ENCODE peak calls at places on chromosomes 2 and 18, in seven cellular contexts. K is GM20000, X is endothelial cell, Q is GM12891, J is aorta, L is NCI-H2081, O is AG08396. G is an unnamed sample.
A peak's percentile ranks its signal among the peaks of the same experiment; 100 is the strongest.

GRCh38 chr2:172613610-172614231 is 57.8 kb downstream of the PDK1 start:
- DNase-seq in K (no peak), X (no peak), Q (no peak), J (no peak), L (no peak), O (no peak), G (peak; percentile 4)

GRCh38 chr2:238016526-238016925 is 44.3 kb upstream of the SCLY start:
- DNase-seq in K (no peak), X (no peak), Q (no peak), J (no peak), L (no peak), O (no peak), G (no peak)

GRCh38 chr2:159807183-159808037 is 9.4 kb upstream of the CD302 start:
- DNase-seq in K (peak; percentile 26), X (peak; percentile 51), Q (no peak), J (no peak), L (peak; percentile 66), O (peak; percentile 62), G (peak; percentile 26)

GRCh38 chr2:12507295-12507694 is 209.4 kb upstream of the TRIB2 start:
- DNase-seq in K (no peak), X (no peak), Q (no peak), J (no peak), L (no peak), O (no peak), G (no peak)

GRCh38 chr18:44409071-44409470 is 271.6 kb upstream of the SETBP1 start:
- DNase-seq in K (no peak), X (no peak), Q (no peak), J (no peak), L (no peak), O (no peak), G (no peak)

GRCh38 chr2:239239607-239240479 is 161.0 kb downstream of the HDAC4 start:
- DNase-seq in K (no peak), X (peak; percentile 34), Q (no peak), J (no peak), L (peak; percentile 5), O (peak; percentile 46), G (no peak)

GRCh38 chr2:20618468-20618885 is 32.4 kb downstream of the HS1BP3 start:
- DNase-seq in K (no peak), X (no peak), Q (no peak), J (peak; percentile 77), L (no peak), O (no peak), G (no peak)

GRCh38 chr2:77521931-77522470 is at the start of gene LRRTM4:
- DNase-seq in K (no peak), X (peak; percentile 9), Q (no peak), J (no peak), L (peak; percentile 64), O (no peak), G (peak; percentile 31)

GRCh38 chr2:24873619-24874018 is 46.4 kb downstream of the ADCY3 start:
- DNase-seq in K (no peak), X (no peak), Q (no peak), J (no peak), L (no peak), O (no peak), G (no peak)

G was measured in NCI-H1694 treated with DMSO at 0.1 percent for 48 hours.